ENCODE peak calls at places on chromosome 9, in six cellular contexts. M, S, X, I, L and E are unnamed samples. For H3K4me1, the result is how much of the 10 kb centered on the place peaks cover.

GRCh38 chr9:33140406-33141360 is 26.5 kb downstream of the B4GALT1 start:
- DNase-seq in X (no peak), I (no peak), S (no peak), M (peak), L (no peak), E (peak)

GRCh38 chr9:33329117-33329563 is 38.8 kb downstream of the NFX1 start:
- DNase-seq in L (peak), I (no peak), S (peak), X (no peak), M (peak), E (no peak)

GRCh38 chr9:137383453-137384115 is 39.4 kb downstream of the EXD3 start:
- DNase-seq in M (no peak), X (no peak), I (peak), S (no peak), L (no peak), E (no peak)

GRCh38 chr9:22307013-22307711 is 139.5 kb upstream of the DMRTA1 start:
- DNase-seq in M (no peak), L (peak), X (peak), I (no peak), S (no peak), E (peak)

GRCh38 chr9:119322137-119322695 is 47.0 kb downstream of the BRINP1 start:
- DNase-seq in I (peak), X (peak), M (peak), L (no peak), S (peak), E (peak)

GRCh38 chr9:79382468-79382867 is 189.3 kb upstream of the TLE4 start:
- DNase-seq in M (no peak), X (no peak), S (no peak), L (peak), I (no peak), E (no peak)

GRCh38 chr9:95292226-95292625 is 25.3 kb downstream of the FANCC start:
- DNase-seq in S (no peak), M (no peak), L (no peak), I (no peak), X (no peak), E (no peak)

GRCh38 chr9:21607576-21607975 is 125.5 kb upstream of the IFNE start:
- DNase-seq in X (no peak), M (no peak), S (no peak), L (no peak), I (no peak), E (no peak)

GRCh38 chr9:96344458-96345180 is 38.9 kb downstream of the SLC35D2 start:
- DNase-seq in I (no peak), S (peak), M (peak), L (peak), X (peak), E (peak)

GRCh38 chr9:33813712-33814641 is 3.0 kb upstream of the UBE2R2 start:
- DNase-seq in L (peak), S (no peak), X (peak), I (peak), M (no peak), E (peak)

DNA sequence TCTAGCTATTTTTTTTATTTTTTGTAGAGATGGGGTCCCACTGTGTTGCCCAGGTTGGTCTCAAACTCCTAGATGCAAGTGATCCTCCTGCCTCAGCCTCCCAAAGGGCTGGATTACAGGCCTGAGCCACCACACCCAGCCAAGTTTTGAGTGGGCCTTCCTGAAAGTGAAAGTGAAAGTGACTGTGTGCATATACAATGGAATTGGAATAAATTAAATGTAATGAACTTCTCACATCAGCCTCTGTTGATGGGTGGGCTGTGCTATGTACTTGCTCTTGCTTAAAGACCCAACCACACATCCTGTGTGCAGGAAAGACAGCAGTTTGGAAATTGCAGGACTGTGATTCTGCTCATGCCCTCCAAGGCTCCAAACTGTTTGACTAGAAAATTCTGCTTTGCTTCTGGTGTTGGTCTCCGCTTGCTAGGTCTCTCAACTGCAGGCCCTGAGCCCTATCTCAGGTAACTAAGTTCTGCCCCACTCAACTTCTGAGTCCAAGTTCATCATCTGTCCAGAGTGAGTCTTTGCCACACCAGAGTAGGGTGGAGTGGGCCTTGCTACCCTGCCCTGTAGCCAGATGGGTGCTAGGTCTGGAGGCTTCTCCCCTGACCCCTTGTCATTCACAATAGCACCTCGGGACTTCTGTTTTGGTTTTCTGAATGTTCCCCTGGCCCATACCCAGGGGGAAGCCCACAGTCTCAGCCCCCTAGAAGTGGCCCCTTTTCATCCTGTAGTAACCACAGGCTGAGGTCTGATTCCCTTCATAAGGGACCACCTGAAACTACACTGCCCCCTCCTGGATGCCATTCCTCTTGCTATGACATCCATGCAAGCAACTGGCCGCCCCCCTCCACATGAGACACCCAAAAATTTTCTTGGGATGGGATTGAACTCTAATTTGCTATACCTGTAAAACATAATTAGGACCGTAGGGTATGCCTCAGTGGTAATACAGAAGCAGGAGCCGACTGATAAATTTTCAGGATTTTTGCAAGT is 36.5 kb upstream of the RAD23B start:
- DNase-seq in M (no peak), L (no peak), X (peak), S (no peak), I (no peak), E (no peak)
- H3K4me1 ChIP-seq in M (under half), L (half or more), X (under half), S (under half), I (under half), E (under half)

GRCh38 chr9:104494808-104495207 is 9.3 kb upstream of the OR13F1 start:
- DNase-seq in M (no peak), S (no peak), L (no peak), I (no peak), X (peak), E (no peak)
- TF ChIP-seq CTCF in M (no peak), S (no peak), L (peak), I (no peak), X (no peak), E (peak)

GRCh38 chr9:24590432-24590831 is 44.7 kb upstream of the IZUMO3 start:
- DNase-seq in I (no peak), L (peak), M (no peak), S (no peak), X (no peak), E (no peak)

GRCh38 chr9:24582363-24583126 is 36.8 kb upstream of the IZUMO3 start:
- DNase-seq in M (no peak), I (no peak), S (no peak), X (no peak), L (peak), E (no peak)

GRCh38 chr9:24587883-24588282 is 42.2 kb upstream of the IZUMO3 start:
- DNase-seq in L (no peak), S (no peak), X (no peak), I (no peak), M (no peak), E (no peak)
- H3K4me1 ChIP-seq in L (under half), S (under half), X (under half), I (under half), M (under half), E (under half)

GRCh38 chr9:93159601-93160418 is 24.1 kb upstream of the WNK2 start:
- DNase-seq in L (peak), M (peak), I (peak), S (peak), X (peak), E (peak)
- TF ChIP-seq CTCF in L (peak), M (peak), I (peak), S (peak), X (peak), E (peak)

GRCh38 chr9:124801356-124801755 is 24.4 kb downstream of the OLFML2A start:
- DNase-seq in M (no peak), X (no peak), S (no peak), L (no peak), I (no peak), E (no peak)

GRCh38 chr9:124802426-124802825 is 25.5 kb downstream of the OLFML2A start:
- DNase-seq in L (no peak), S (peak), I (no peak), M (no peak), X (no peak), E (no peak)

GRCh38 chr9:124800306-124801259 is 23.6 kb downstream of the OLFML2A start:
- DNase-seq in M (peak), L (no peak), I (no peak), S (peak), X (no peak), E (peak)

GRCh38 chr9:124797343-124798103 is 20.6 kb downstream of the OLFML2A start:
- DNase-seq in I (no peak), L (no peak), M (no peak), X (no peak), S (peak), E (peak)

GRCh38 chr9:124799274-124800006 is 22.5 kb downstream of the OLFML2A start:
- DNase-seq in M (no peak), X (no peak), L (no peak), S (no peak), I (no peak), E (no peak)
- H3K4me1 ChIP-seq in M (under half), X (under half), L (under half), S (half or more), I (under half), E (under half)

GRCh38 chr9:36091028-36091953 is 45.2 kb upstream of the GLIPR2 start:
- DNase-seq in I (no peak), M (no peak), X (peak), S (peak), L (no peak), E (no peak)
- TF ChIP-seq CTCF in I (no peak), M (no peak), X (no peak), S (no peak), L (no peak), E (no peak)

GRCh38 chr9:90939367-90939766 is 137.7 kb downstream of the SYK start:
- DNase-seq in S (no peak), M (no peak), L (no peak), X (no peak), I (no peak), E (no peak)
- H3K4me1 ChIP-seq in S (under half), M (under half), L (under half), X (under half), I (under half), E (under half)